ENCODE peak calls at places on chromosomes 5 and 9, in four cellular contexts. D is mucosa of descending colon, K is GM13976, I is ovary. N is an unnamed sample.
A peak's percentile ranks its signal among the peaks of the same experiment; 100 is the strongest.

GRCh38 chr5:170597109-170597741 is 93.4 kb downstream of the KCNIP1 start:
- DNase-seq in D (no peak), K (no peak), I (no peak), N (no peak)

GRCh38 chr5:33641722-33642505 is 201.1 kb downstream of the TARS1 start:
- DNase-seq in D (no peak), K (no peak), I (no peak), N (peak; percentile 14)

GRCh38 chr5:32319392-32319791 is 6.7 kb upstream of the MTMR12 start:
- DNase-seq in D (no peak), K (no peak), I (no peak), N (no peak)

GRCh38 chr9:94799578-94800264 is 73.2 kb downstream of the AOPEP start:
- DNase-seq in D (no peak), K (no peak), I (no peak), N (no peak)

GRCh38 chr5:171907731-171908343 is 98.6 kb downstream of the FBXW11 start:
- DNase-seq in D (no peak), K (peak; percentile 30), I (no peak), N (peak; percentile 30)

GRCh38 chr9:133888779-133889491 is 103.2 kb downstream of the VAV2 start:
- DNase-seq in D (no peak), K (no peak), I (no peak), N (no peak)

GRCh38 chr5:126995689-126996088 is 34.7 kb downstream of the MARCHF3 start:
- DNase-seq in D (no peak), K (no peak), I (no peak), N (no peak)

GRCh38 chr9:78707481-78707977 is 410.6 kb downstream of the PSAT1 start:
- DNase-seq in D (no peak), K (peak; percentile 35), I (no peak), N (peak; percentile 26)

GRCh38 chr5:121702783-121703182 is 148.9 kb upstream of the FTMT start:
- DNase-seq in D (no peak), K (no peak), I (no peak), N (no peak)

GRCh38 chr5:153827407-153827806 is 211.3 kb downstream of the FAM114A2 start:
- DNase-seq in D (no peak), K (no peak), I (no peak), N (no peak)
- TF ChIP-seq CTCF in D (no peak), K (no peak), I (no peak), N (peak; percentile 9)

GRCh38 chr5:41973887-41974286 is 48.8 kb downstream of the FBXO4 start:
- DNase-seq in D (no peak), K (no peak), I (no peak), N (no peak)

GRCh38 chr5:41967401-41967800 is 42.3 kb downstream of the FBXO4 start:
- DNase-seq in D (no peak), K (no peak), I (no peak), N (no peak)

GRCh38 chr5:41973087-41973486 is 48.0 kb downstream of the FBXO4 start:
- DNase-seq in D (no peak), K (no peak), I (no peak), N (no peak)

GRCh38 chr5:41966706-41967105 is 41.6 kb downstream of the FBXO4 start:
- DNase-seq in D (no peak), K (no peak), I (no peak), N (no peak)

GRCh38 chr5:41968153-41968723 is 43.2 kb downstream of the FBXO4 start:
- DNase-seq in D (no peak), K (no peak), I (no peak), N (no peak)
- TF ChIP-seq CTCF in D (no peak), K (no peak), I (no peak), N (no peak)

GRCh38 chr5:8478308-8478707 is 609.4 kb downstream of the MTRR start:
- DNase-seq in D (no peak), K (no peak), I (no peak), N (no peak)

GRCh38 chr5:8474569-8474930 is 605.6 kb downstream of the MTRR start:
- DNase-seq in D (no peak), K (no peak), I (no peak), N (no peak)

GRCh38 chr5:8473016-8473415 is 604.1 kb downstream of the MTRR start:
- DNase-seq in D (no peak), K (no peak), I (no peak), N (no peak)

GRCh38 chr5:8470489-8470888 is 601.5 kb downstream of the MTRR start:
- DNase-seq in D (no peak), K (no peak), I (no peak), N (no peak)

DNA sequence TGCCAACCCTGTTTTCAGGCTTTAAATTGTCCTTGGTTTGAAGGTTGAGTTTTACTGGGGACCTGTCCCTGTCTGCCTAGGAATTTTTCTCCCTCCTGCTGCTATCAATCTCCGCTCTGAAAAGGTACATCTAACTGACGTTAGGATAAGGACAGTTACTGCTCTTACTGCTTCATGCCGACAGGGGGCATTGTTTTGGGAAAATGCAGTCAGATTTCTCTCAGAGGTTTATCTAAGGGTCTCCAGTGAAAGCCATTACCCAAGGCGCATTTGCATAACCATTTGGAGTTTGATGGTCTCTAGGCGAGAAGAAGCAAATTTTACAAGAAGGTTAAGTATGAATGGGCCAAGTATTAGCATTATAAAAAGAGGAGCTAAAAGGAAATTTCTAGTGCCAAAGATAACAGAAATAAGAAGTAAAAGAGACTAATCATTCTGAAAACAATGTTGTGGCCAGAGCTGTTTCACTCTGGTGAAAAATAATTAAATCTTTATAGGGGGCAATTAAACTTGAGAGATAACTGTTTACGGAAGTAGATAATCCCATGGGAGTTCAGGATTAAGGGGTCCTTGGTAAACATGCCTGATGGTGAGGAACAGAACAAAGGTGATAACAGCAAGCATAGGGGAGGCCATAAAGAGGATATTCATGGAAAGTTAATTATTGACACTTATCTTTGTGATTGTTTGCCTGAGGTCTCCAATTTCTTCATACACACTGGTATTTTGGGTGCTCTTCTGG is 605.0 kb downstream of the MTRR start:
- DNase-seq in D (no peak), K (no peak), I (no peak), N (no peak)
- TF ChIP-seq CTCF in D (no peak), K (no peak), I (no peak), N (no peak)

GRCh38 chr5:10202089-10202753 is 47.5 kb downstream of the ATPSCKMT start:
- DNase-seq in D (no peak), K (no peak), I (no peak), N (no peak)

GRCh38 chr5:10198021-10198420 is 51.7 kb downstream of the ATPSCKMT start:
- DNase-seq in D (no peak), K (no peak), I (no peak), N (no peak)

GRCh38 chr5:10199700-10200099 is 50.0 kb downstream of the ATPSCKMT start:
- DNase-seq in D (no peak), K (no peak), I (no peak), N (no peak)

DNA sequence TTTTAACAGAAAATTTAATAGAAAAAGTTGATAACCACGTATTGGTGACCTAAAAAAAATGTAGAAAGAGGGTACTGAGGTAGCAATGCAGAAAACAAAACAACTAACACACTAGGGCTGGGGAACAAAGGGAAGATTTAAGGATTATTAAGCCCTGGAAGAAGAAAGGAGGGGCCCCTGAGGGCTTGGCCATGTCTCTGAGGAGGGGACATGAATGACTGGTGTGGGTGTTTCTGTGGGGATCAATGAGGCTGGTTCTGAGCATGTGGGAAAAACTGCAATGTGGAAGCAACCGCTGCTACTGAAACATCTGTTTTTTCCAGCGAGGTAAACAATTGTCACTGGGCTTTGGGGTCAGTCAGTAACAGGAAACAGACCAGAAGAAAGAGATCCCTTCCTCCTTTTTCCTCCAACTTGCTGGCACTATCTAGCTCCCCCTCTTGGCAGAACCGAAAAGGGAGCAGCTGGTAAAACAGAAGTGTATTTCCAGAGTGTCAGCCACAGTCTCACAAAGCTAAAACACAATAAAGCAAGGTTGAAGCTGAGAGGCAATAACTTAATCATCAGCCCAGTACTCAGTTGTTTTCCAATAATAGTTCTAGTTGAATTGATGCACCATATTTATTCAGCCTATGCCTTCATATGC is 48.3 kb downstream of the ATPSCKMT start:
- DNase-seq in D (no peak), K (no peak), I (no peak), N (no peak)
- TF ChIP-seq CTCF in D (no peak), K (no peak), I (no peak), N (peak; percentile 30)

DNA sequence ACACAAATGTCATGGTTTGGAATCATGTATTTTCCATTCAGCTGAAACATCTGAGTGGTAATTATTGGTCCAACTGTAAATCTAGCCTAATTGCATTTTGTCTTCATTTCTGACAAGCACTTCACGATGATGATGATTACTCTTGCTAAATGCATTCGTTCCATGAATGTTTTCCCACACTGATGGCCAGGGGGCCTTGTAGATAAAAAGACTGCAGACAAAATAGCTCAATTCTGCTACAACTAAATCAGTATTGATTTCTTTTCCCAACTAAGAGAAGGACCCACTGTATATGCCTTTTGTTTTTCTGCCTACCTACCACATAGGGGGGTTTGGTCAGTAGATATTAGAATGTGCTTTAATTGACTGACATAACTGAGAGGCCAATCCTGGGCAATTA is 1351.3 kb upstream of the NUDT12 start:
- DNase-seq in D (no peak), K (no peak), I (no peak), N (no peak)
- TF ChIP-seq CTCF in D (no peak), K (no peak), I (no peak), N (no peak)

GRCh38 chr5:61009907-61010306 is 64.9 kb downstream of the NDUFAF2 start:
- DNase-seq in D (no peak), K (no peak), I (no peak), N (no peak)

DNA sequence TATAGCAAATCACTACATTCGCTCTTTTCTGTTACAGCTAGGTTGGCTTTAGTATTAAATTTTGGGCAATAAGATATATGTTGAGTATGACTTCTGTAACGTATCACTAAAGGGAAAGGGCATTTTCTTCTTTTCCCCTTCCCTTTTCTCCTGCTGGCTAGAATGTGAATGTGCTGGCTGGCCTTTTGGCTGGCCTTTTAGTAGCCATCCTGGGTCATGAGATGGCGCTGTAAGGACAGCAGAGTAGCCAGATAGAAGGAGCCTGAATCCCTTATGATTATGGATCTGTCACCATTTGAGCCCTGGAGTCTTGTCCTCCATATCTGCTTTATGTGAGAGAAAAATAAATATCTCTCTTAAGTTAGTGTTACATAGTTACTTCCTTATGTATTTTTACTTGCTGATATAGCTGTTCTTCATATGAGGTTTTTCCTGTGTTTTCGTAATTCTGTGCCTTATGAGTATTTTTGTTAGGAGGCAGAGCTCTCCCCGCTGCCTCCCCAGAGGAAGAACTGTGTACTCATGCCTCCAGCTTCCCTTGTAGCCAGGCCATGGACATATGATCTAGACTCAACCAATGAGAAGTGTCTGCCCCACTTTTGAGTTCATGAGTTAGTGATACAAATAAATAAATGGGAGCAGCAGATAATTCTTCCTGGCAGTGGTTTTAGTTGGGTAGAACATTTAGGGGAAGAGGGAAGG is 65.9 kb downstream of the NDUFAF2 start:
- DNase-seq in D (no peak), K (no peak), I (no peak), N (no peak)
- TF ChIP-seq CTCF in D (no peak), K (no peak), I (no peak), N (no peak)

DNA sequence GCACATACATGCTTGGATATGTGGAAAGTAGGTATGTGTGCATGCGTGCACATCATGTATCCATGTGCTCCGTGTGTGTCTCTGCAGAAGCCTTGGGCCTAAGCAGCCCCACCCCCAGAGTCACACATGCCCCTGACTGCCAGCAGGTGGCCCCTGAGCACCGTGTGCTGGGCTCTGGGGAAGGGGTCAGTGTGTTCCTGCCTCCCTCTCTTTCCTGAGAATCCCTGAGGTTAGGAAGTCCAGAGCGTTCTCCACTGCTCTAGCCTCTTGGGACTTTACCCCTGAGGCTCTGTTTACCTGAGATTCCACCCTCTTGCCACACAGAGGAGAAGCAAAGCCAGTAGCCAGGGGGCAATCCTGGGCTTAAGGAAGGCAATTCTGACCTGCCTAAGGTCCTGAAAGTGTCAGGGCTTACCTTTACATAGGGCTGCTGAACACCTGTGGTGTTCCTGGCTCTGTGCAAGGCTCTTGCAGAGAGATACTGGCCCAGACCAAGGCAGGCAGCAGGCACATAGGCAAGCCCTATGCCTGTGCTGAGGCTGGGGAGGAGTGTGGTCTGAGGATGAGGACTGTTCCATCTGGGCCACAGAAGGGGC is 207.3 kb downstream of the TMEM38B start:
- DNase-seq in D (peak; percentile 40), K (peak; percentile 56), I (peak; percentile 25), N (peak; percentile 38)
- TF ChIP-seq CTCF in D (peak; percentile 28), K (peak; percentile 53), I (no peak), N (peak; percentile 60)

GRCh38 chr5:168579206-168579986 is at the start of gene PANK3:
- DNase-seq in D (peak; percentile 98), K (peak; percentile 96), I (peak; percentile 98), N (peak; percentile 96)
- TF ChIP-seq CTCF in D (no peak), K (no peak), I (no peak), N (no peak)

N was measured in GM13977.